ENCODE peak calls at places on chromosomes 6 and 20, in five cellular contexts. One of them, this sample, is unnamed.

GRCh38 chr6:73515204-73516101 is 5.4 kb downstream of the EEF1A1 start:
- DNase-seq in AG09319: no peak
- DNase-seq in heart right ventricle: peak
- DNase-seq in endothelial cell: peak
- DNase-seq in ascending aorta: peak
- DNase-seq in this sample: no peak

GRCh38 chr20:50969416-50969815 is 10.8 kb downstream of the MOCS3 start:
- DNase-seq in AG09319: no peak
- DNase-seq in ascending aorta: no peak
- DNase-seq in endothelial cell: no peak
- DNase-seq in heart right ventricle: no peak
- DNase-seq in this sample: no peak

GRCh38 chr6:81694855-81695254 is 57.6 kb downstream of the TENT5A start:
- DNase-seq in ascending aorta: no peak
- DNase-seq in endothelial cell: no peak
- DNase-seq in heart right ventricle: no peak
- DNase-seq in AG09319: no peak
- DNase-seq in this sample: no peak

GRCh38 chr6:111614833-111615582 is 9.3 kb upstream of the TRAF3IP2 start:
- DNase-seq in AG09319: no peak
- DNase-seq in endothelial cell: no peak
- DNase-seq in ascending aorta: no peak
- DNase-seq in heart right ventricle: no peak
- DNase-seq in this sample: no peak

GRCh38 chr6:14458669-14459266 is 341.2 kb downstream of the CD83 start:
- DNase-seq in heart right ventricle: peak
- DNase-seq in ascending aorta: no peak
- DNase-seq in endothelial cell: no peak
- DNase-seq in AG09319: peak
- DNase-seq in this sample: no peak

GRCh38 chr6:35096129-35096852 is 44.8 kb downstream of the TCP11 start:
- DNase-seq in endothelial cell: no peak
- DNase-seq in ascending aorta: no peak
- DNase-seq in heart right ventricle: no peak
- DNase-seq in AG09319: peak
- DNase-seq in this sample: no peak

GRCh38 chr6:42745083-42745637 is 743 bp downstream of the TBCC start:
- DNase-seq in heart right ventricle: peak
- DNase-seq in endothelial cell: peak
- DNase-seq in ascending aorta: peak
- DNase-seq in AG09319: no peak
- DNase-seq in this sample: no peak

GRCh38 chr6:158061361-158061708 is 79.7 kb downstream of the SYNJ2 start:
- DNase-seq in heart right ventricle: no peak
- DNase-seq in ascending aorta: no peak
- DNase-seq in AG09319: no peak
- DNase-seq in endothelial cell: no peak
- DNase-seq in this sample: no peak

GRCh38 chr6:6701864-6702263 is 113.3 kb downstream of the LY86 start:
- DNase-seq in ascending aorta: no peak
- DNase-seq in heart right ventricle: no peak
- DNase-seq in endothelial cell: no peak
- DNase-seq in AG09319: no peak
- DNase-seq in this sample: no peak

GRCh38 chr6:83536034-83536646 is 23.8 kb downstream of the PRSS35 start:
- DNase-seq in AG09319: peak
- DNase-seq in endothelial cell: peak
- DNase-seq in heart right ventricle: no peak
- DNase-seq in ascending aorta: no peak
- DNase-seq in this sample: peak

GRCh38 chr20:62367136-62367482 is at the start of gene LAMA5:
- DNase-seq in heart right ventricle: no peak
- DNase-seq in ascending aorta: no peak
- DNase-seq in endothelial cell: peak
- DNase-seq in AG09319: no peak
- DNase-seq in this sample: no peak

GRCh38 chr20:4548552-4548951 is 173.2 kb upstream of the PRND start:
- DNase-seq in endothelial cell: no peak
- DNase-seq in AG09319: no peak
- DNase-seq in ascending aorta: no peak
- DNase-seq in heart right ventricle: no peak
- DNase-seq in this sample: no peak

GRCh38 chr6:6007311-6008113 is 787 bp upstream of the NRN1 start:
- DNase-seq in AG09319: no peak
- DNase-seq in heart right ventricle: peak
- DNase-seq in endothelial cell: peak
- DNase-seq in ascending aorta: no peak
- DNase-seq in this sample: no peak

GRCh38 chr20:54062812-54063280 is 7.5 kb downstream of the BCAS1 start:
- DNase-seq in endothelial cell: no peak
- DNase-seq in ascending aorta: no peak
- DNase-seq in AG09319: no peak
- DNase-seq in heart right ventricle: no peak
- DNase-seq in this sample: no peak

GRCh38 chr6:118722820-118723526 is 71.6 kb upstream of the CEP85L start:
- DNase-seq in ascending aorta: no peak
- DNase-seq in AG09319: no peak
- DNase-seq in endothelial cell: no peak
- DNase-seq in heart right ventricle: no peak
- DNase-seq in this sample: no peak

GRCh38 chr20:521860-522259 is 21.7 kb downstream of the CSNK2A1 start:
- DNase-seq in endothelial cell: no peak
- DNase-seq in ascending aorta: no peak
- DNase-seq in AG09319: no peak
- DNase-seq in heart right ventricle: no peak
- DNase-seq in this sample: no peak

GRCh38 chr6:97470322-97470721 is 187.3 kb upstream of the MMS22L start:
- DNase-seq in AG09319: no peak
- DNase-seq in heart right ventricle: no peak
- DNase-seq in endothelial cell: no peak
- DNase-seq in ascending aorta: no peak
- DNase-seq in this sample: no peak

GRCh38 chr6:14092861-14093789 is 24.4 kb upstream of the CD83 start:
- DNase-seq in AG09319: no peak
- DNase-seq in heart right ventricle: no peak
- DNase-seq in ascending aorta: no peak
- DNase-seq in endothelial cell: no peak
- DNase-seq in this sample: no peak

GRCh38 chr6:161393839-161394364 is 120.0 kb upstream of the AGPAT4 start:
- DNase-seq in ascending aorta: no peak
- DNase-seq in heart right ventricle: peak
- DNase-seq in endothelial cell: peak
- DNase-seq in AG09319: no peak
- DNase-seq in this sample: no peak

GRCh38 chr6:133890941-133891813 is 2.3 kb downstream of the TCF21 start:
- DNase-seq in heart right ventricle: peak
- DNase-seq in ascending aorta: no peak
- DNase-seq in endothelial cell: peak
- DNase-seq in AG09319: no peak
- DNase-seq in this sample: no peak

GRCh38 chr20:24194133-24194532 is 205.6 kb upstream of the GGTLC1 start:
- DNase-seq in heart right ventricle: no peak
- DNase-seq in endothelial cell: no peak
- DNase-seq in ascending aorta: no peak
- DNase-seq in AG09319: no peak
- DNase-seq in this sample: no peak

GRCh38 chr6:53925891-53926290 is 131.1 kb downstream of the LRRC1 start:
- DNase-seq in heart right ventricle: no peak
- DNase-seq in endothelial cell: no peak
- DNase-seq in ascending aorta: no peak
- DNase-seq in AG09319: no peak
- DNase-seq in this sample: no peak
- TF ChIP-seq CTCF in heart right ventricle: no peak
- TF ChIP-seq CTCF in endothelial cell: no peak
- TF ChIP-seq CTCF in ascending aorta: no peak
- TF ChIP-seq CTCF in AG09319: no peak
- TF ChIP-seq CTCF in this sample: no peak

GRCh38 chr6:27375613-27376079 is 12.9 kb upstream of the ZNF391 start:
- DNase-seq in endothelial cell: no peak
- DNase-seq in AG09319: no peak
- DNase-seq in heart right ventricle: no peak
- DNase-seq in ascending aorta: no peak
- DNase-seq in this sample: no peak
- TF ChIP-seq CTCF in endothelial cell: peak
- TF ChIP-seq CTCF in AG09319: no peak
- TF ChIP-seq CTCF in heart right ventricle: no peak
- TF ChIP-seq CTCF in ascending aorta: no peak
- TF ChIP-seq CTCF in this sample: no peak

GRCh38 chr6:30862156-30862875 is 22.0 kb upstream of the DDR1 start:
- DNase-seq in heart right ventricle: no peak
- DNase-seq in endothelial cell: no peak
- DNase-seq in ascending aorta: peak
- DNase-seq in AG09319: no peak
- DNase-seq in this sample: no peak

GRCh38 chr6:30861257-30862048 is 22.9 kb upstream of the DDR1 start:
- DNase-seq in endothelial cell: no peak
- DNase-seq in AG09319: no peak
- DNase-seq in ascending aorta: peak
- DNase-seq in heart right ventricle: no peak
- DNase-seq in this sample: no peak

DNA sequence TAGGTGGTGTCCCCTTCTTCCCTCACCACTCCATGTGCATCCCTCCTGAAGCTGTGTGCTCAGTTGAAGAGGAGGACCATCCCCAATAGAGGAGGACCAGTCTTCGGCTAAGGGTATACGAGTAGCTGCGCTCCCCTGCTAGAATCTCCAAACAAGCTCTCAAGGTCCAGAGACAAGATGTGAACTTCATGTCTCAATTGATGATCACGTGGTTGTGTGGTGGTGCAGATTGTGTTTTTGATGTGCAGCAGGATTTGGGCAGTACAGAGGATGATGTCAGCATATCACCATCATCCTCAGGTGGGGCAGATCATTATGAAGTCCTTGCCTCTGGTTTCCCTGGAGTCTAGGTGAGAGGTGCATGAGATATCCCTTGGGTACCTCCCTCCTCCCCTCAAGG is 20.0 kb upstream of the DDR1 start:
- DNase-seq in endothelial cell: no peak
- DNase-seq in ascending aorta: peak
- DNase-seq in heart right ventricle: no peak
- DNase-seq in AG09319: no peak
- DNase-seq in this sample: no peak
- TF ChIP-seq CTCF in endothelial cell: no peak
- TF ChIP-seq CTCF in ascending aorta: no peak
- TF ChIP-seq CTCF in heart right ventricle: no peak
- TF ChIP-seq CTCF in AG09319: no peak
- TF ChIP-seq CTCF in this sample: no peak

GRCh38 chr6:33428891-33429744 is 9.3 kb downstream of the SYNGAP1 start:
- DNase-seq in heart right ventricle: no peak
- DNase-seq in ascending aorta: no peak
- DNase-seq in endothelial cell: no peak
- DNase-seq in AG09319: no peak
- DNase-seq in this sample: no peak
- TF ChIP-seq CTCF in heart right ventricle: no peak
- TF ChIP-seq CTCF in ascending aorta: no peak
- TF ChIP-seq CTCF in endothelial cell: no peak
- TF ChIP-seq CTCF in AG09319: no peak
- TF ChIP-seq CTCF in this sample: no peak

DNA sequence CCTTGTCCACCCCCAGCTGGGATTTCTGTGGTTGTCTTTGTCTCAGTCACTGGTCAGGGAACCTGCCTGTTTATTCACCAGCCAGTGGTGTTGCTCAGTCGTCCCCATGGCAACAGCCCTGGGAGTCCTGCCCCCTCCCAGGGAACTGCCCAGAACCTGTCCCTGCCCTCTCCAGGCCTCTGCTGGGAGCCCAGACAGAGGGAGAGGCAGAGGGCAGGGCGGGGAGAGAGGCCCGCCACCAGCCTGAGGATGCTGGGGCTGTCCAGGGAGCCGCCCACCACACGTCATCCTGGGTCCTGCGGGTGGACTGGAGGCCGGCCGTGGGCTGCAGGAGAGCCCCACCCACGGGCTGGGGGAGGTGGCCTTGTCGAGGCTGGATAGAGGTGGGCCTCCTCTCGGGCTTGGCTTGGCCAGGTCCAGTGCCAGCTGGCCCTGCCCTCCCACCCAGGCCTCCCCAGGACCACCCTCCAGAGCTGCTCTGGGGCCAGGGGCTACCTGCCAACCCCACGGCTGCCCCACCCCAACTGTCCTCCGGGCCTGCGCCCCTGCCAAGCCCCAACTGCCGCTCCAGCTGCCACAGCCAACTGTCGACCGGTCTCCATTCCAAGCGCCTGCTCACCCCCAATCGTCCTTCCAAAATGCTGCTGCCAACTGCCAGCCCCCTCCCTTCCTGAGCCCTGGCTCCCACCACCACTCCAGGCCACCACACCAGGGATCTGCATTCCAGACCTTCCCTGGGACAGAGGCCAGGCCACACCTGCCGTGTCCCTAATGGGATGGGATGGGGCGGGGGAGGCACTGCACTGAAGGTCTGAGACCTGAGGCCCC is 4.2 kb upstream of the ZBTB46 start:
- DNase-seq in heart right ventricle: peak
- DNase-seq in AG09319: peak
- DNase-seq in ascending aorta: peak
- DNase-seq in endothelial cell: peak
- DNase-seq in this sample: peak
- TF ChIP-seq CTCF in heart right ventricle: no peak
- TF ChIP-seq CTCF in AG09319: no peak
- TF ChIP-seq CTCF in ascending aorta: no peak
- TF ChIP-seq CTCF in endothelial cell: no peak
- TF ChIP-seq CTCF in this sample: no peak

This sample was measured in omental fat pad.